ENCODE peak calls at places on chromosomes 13 and 19, in four cellular contexts. J, K, W and Y are unnamed samples. For H3K4me1 and H3K27me3, the result is how much of the 10 kb centered on the place peaks cover.

GRCh38 chr13:50404769-50405168 is 389.5 kb downstream of the KCNRG start:
- DNase-seq in W (no peak), K (no peak), J (no peak), Y (no peak)

GRCh38 chr13:62625214-62625613 is 1209.6 kb upstream of the PCDH20 start:
- DNase-seq in W (no peak), K (no peak), J (no peak), Y (no peak)

GRCh38 chr19:16789238-16789637 is 40.0 kb upstream of the SIN3B start:
- DNase-seq in K (no peak), J (no peak), W (no peak), Y (no peak)

GRCh38 chr19:51803965-51804364 is 9.0 kb downstream of the FPR3 start:
- DNase-seq in J (no peak), W (no peak), K (no peak), Y (no peak)

GRCh38 chr13:111006508-111007031 is 91.7 kb upstream of the ANKRD10 start:
- DNase-seq in W (peak), J (peak), K (no peak), Y (peak)

GRCh38 chr13:37168922-37169321 is 63.5 kb upstream of the CSNK1A1L start:
- DNase-seq in W (no peak), J (no peak), K (no peak), Y (no peak)

GRCh38 chr19:51387924-51388389 is at the start of gene LIM2:
- DNase-seq in J (no peak), K (no peak), W (no peak), Y (no peak)

GRCh38 chr13:62092949-62093348 is 677.3 kb upstream of the PCDH20 start:
- DNase-seq in K (no peak), J (no peak), W (no peak), Y (no peak)

GRCh38 chr19:44723952-44724319 is 24.6 kb upstream of the BCL3 start:
- DNase-seq in J (peak), K (peak), W (peak), Y (peak)
- H3K4me1 ChIP-seq in J (under half), K (under half), W (under half), Y (under half)

GRCh38 chr19:18220632-18221275 is 5.5 kb downstream of the PDE4C start:
- DNase-seq in W (peak), J (no peak), K (no peak), Y (no peak)
- H3K4me3 ChIP-seq in W (no peak), J (no peak), K (no peak), Y (no peak)

DNA sequence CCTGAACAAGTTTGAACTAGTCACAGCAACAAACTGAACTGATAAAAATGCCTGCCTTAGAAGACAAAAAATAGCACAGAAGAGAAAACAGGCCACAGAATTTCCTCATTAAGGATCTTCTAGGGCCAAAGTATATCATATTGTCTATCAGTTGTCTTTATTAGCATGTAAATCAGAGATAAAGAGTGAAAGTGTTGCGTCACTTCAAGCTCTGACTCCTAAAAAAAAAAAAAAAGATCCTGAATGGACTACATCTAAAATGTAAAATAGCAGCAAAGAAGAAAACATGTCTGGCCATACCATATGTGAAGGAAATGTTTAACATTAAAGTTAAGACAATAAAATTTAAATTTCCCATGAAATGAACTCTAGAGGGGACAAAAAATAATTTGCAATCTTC is 237.5 kb downstream of the PCDH9 start:
- DNase-seq in K (no peak), W (no peak), J (no peak), Y (no peak)
- H3K27me3 ChIP-seq in K (under half), W (under half), J (under half), Y (under half)

DNA sequence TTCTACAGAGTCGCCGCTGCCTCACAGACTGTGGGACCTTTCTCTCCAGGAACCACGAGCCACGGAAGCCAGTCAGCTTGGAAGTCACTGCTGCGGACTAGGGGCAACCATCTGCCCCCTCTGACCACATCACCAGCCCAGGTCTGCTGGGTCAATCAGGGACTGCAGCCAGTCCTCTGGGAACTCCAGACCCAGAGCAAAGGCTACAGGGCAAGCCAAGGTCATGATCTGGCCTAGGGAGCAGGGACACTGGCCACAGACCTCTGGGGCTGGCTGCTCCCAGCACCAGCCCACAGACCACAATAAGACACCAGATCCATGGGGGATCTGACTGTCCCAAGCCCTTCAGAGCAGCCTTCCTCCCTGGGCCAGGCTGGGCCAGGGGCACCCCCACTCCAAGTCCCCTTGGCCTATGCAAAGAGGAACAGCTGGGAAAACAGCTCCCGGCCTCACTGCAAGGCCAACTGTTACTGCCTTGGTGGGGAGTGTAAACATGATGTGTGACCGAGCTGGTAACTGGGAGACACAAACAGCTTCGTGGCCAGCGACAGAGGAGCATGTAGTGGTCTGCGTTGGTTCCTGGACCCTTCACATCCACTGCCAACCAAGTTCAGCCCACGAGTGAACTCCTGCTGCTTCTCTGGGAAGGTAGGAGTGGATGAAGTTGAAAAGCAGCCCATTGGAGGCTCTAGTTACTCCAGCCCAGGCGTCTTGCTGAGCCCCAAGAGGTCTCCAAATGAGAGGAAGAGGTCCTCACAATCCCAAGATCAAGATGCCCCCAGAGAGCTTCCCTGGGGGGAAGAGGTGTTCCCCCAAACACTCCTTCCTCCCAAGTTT is 1.5 kb downstream of the AKT2 start:
- DNase-seq in J (peak), K (no peak), W (peak), Y (peak)
- H3K4me1 ChIP-seq in J (under half), K (half or more), W (under half), Y (under half)

DNA sequence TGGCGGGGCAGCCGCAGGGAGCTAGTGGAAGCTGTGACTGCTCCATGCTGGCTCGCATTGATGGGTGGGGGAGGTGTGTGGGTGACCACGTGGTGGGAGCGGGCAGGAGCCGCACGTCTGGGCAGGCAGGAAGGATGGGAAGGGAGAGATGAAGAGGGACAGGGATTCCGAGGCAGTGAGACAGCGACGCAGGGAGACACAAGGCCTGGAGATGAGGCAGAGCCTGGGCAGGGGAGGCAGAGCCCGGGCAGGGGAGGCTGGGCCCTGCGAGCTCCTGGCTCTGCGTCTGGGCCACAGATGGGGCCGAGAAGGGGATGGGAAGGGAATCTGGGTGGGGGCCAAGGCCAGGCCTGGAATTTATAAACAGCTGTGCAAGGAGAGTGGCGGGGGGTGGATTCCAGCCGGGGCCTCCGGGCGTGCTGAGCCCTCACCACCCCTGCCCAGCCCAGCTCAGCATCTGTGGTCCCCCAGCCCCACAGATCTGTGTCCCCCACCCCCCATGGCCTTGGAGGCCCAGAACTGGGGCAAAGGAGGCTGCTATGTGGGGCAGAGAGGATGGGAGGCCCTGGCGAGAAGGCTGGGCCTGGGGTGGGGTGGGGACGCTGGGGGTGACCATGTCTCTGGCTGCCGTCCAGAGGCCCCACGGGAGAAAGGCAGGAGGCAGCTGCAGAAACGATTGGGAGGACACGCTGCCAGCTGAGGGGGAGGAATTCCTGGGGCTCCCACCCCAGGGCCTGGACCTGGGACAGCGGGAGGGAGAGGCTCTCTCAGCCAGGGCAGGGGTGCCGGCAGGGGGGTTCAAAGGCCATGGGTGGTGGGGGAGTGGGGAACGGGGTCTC is 6.0 kb downstream of the EHD2 start:
- DNase-seq in J (peak), W (peak), K (peak), Y (peak)
- H3K4me3 ChIP-seq in J (peak), W (no peak), K (peak), Y (no peak)

GRCh38 chr19:41521860-41522555 is 54.0 kb upstream of the CEACAM21 start:
- DNase-seq in W (no peak), J (no peak), K (no peak), Y (no peak)
- H3K27me3 ChIP-seq in W (under half), J (under half), K (under half), Y (under half)